ENCODE peak calls at places on chromosomes 5 and 9, in five cellular contexts. One of them, this sample, is unnamed.

GRCh38 chr9:70120834-70121510 is 77.3 kb downstream of the MAMDC2 start:
- DNase-seq in HCT116: no peak
- DNase-seq in MM.1S: no peak
- DNase-seq in endothelial cell of umbilical vein: peak
- DNase-seq in ovary: peak
- DNase-seq in this sample: no peak

GRCh38 chr9:112384690-112385089 is 4.8 kb downstream of the HSDL2 start:
- DNase-seq in MM.1S: peak
- DNase-seq in ovary: no peak
- DNase-seq in endothelial cell of umbilical vein: peak
- DNase-seq in HCT116: no peak
- DNase-seq in this sample: no peak

GRCh38 chr5:116571568-116572321 is 2.9 kb downstream of the SEMA6A start:
- DNase-seq in endothelial cell of umbilical vein: no peak
- DNase-seq in ovary: no peak
- DNase-seq in MM.1S: no peak
- DNase-seq in HCT116: no peak
- DNase-seq in this sample: no peak

GRCh38 chr9:129570450-129571297 is 50.2 kb downstream of the C9orf50 start:
- DNase-seq in ovary: peak
- DNase-seq in endothelial cell of umbilical vein: no peak
- DNase-seq in MM.1S: no peak
- DNase-seq in HCT116: peak
- DNase-seq in this sample: no peak

GRCh38 chr9:36218411-36218901 is 27.7 kb downstream of the CLTA start:
- DNase-seq in HCT116: no peak
- DNase-seq in ovary: no peak
- DNase-seq in MM.1S: no peak
- DNase-seq in endothelial cell of umbilical vein: no peak
- DNase-seq in this sample: no peak

GRCh38 chr5:132850066-132850465 is 16.2 kb downstream of the GDF9 start:
- DNase-seq in HCT116: no peak
- DNase-seq in MM.1S: no peak
- DNase-seq in endothelial cell of umbilical vein: no peak
- DNase-seq in ovary: no peak
- DNase-seq in this sample: no peak

GRCh38 chr5:2703615-2704014 is 47.9 kb downstream of the IRX2 start:
- DNase-seq in HCT116: no peak
- DNase-seq in MM.1S: no peak
- DNase-seq in endothelial cell of umbilical vein: no peak
- DNase-seq in ovary: no peak
- DNase-seq in this sample: no peak

GRCh38 chr5:132479812-132480441 is 10.6 kb downstream of the IRF1 start:
- DNase-seq in endothelial cell of umbilical vein: no peak
- DNase-seq in HCT116: no peak
- DNase-seq in ovary: no peak
- DNase-seq in MM.1S: no peak
- DNase-seq in this sample: no peak

GRCh38 chr9:91885746-91886432 is 64.1 kb downstream of the ROR2 start:
- DNase-seq in ovary: no peak
- DNase-seq in MM.1S: no peak
- DNase-seq in endothelial cell of umbilical vein: no peak
- DNase-seq in HCT116: no peak
- DNase-seq in this sample: no peak

GRCh38 chr9:96612105-96612965 is 7.3 kb downstream of the CDC14B start:
- DNase-seq in ovary: peak
- DNase-seq in MM.1S: no peak
- DNase-seq in endothelial cell of umbilical vein: no peak
- DNase-seq in HCT116: no peak
- DNase-seq in this sample: no peak

GRCh38 chr5:43300112-43300511 is 13.1 kb downstream of the HMGCS1 start:
- DNase-seq in MM.1S: no peak
- DNase-seq in ovary: no peak
- DNase-seq in endothelial cell of umbilical vein: no peak
- DNase-seq in HCT116: no peak
- DNase-seq in this sample: no peak

GRCh38 chr5:132394681-132395259 is 25.3 kb downstream of the SLC22A5 start:
- DNase-seq in HCT116: no peak
- DNase-seq in endothelial cell of umbilical vein: no peak
- DNase-seq in MM.1S: no peak
- DNase-seq in ovary: no peak
- DNase-seq in this sample: no peak

GRCh38 chr5:6158974-6159863 is 219.1 kb downstream of the MED10 start:
- DNase-seq in ovary: no peak
- DNase-seq in MM.1S: no peak
- DNase-seq in HCT116: no peak
- DNase-seq in endothelial cell of umbilical vein: no peak
- DNase-seq in this sample: no peak

GRCh38 chr9:137049544-137050449 is 3.8 kb upstream of the NPDC1 start:
- DNase-seq in ovary: peak
- DNase-seq in HCT116: no peak
- DNase-seq in endothelial cell of umbilical vein: peak
- DNase-seq in MM.1S: peak
- DNase-seq in this sample: peak

GRCh38 chr9:116641292-116642059 is 45.6 kb upstream of the TRIM32 start:
- DNase-seq in endothelial cell of umbilical vein: no peak
- DNase-seq in HCT116: no peak
- DNase-seq in MM.1S: no peak
- DNase-seq in ovary: no peak
- DNase-seq in this sample: no peak

GRCh38 chr5:10632110-10632903 is 68.4 kb downstream of the ANKRD33B start:
- DNase-seq in ovary: no peak
- DNase-seq in MM.1S: no peak
- DNase-seq in endothelial cell of umbilical vein: no peak
- DNase-seq in HCT116: peak
- DNase-seq in this sample: peak

GRCh38 chr5:126003309-126003708 is 419.9 kb upstream of the GRAMD2B start:
- DNase-seq in endothelial cell of umbilical vein: peak
- DNase-seq in MM.1S: no peak
- DNase-seq in ovary: peak
- DNase-seq in HCT116: no peak
- DNase-seq in this sample: peak

GRCh38 chr5:80407735-80408474 is at the start of gene ZFYVE16:
- DNase-seq in MM.1S: peak
- DNase-seq in endothelial cell of umbilical vein: peak
- DNase-seq in HCT116: peak
- DNase-seq in ovary: peak
- DNase-seq in this sample: peak
- TF ChIP-seq CTCF in MM.1S: no peak
- TF ChIP-seq CTCF in endothelial cell of umbilical vein: peak
- TF ChIP-seq CTCF in HCT116: no peak
- TF ChIP-seq CTCF in ovary: peak
- TF ChIP-seq CTCF in this sample: peak

GRCh38 chr9:5843450-5844249 is 10.7 kb upstream of the ERMP1 start:
- DNase-seq in HCT116: no peak
- DNase-seq in MM.1S: no peak
- DNase-seq in endothelial cell of umbilical vein: peak
- DNase-seq in ovary: no peak
- DNase-seq in this sample: no peak

GRCh38 chr9:5842926-5843325 is 10.0 kb upstream of the ERMP1 start:
- DNase-seq in ovary: no peak
- DNase-seq in endothelial cell of umbilical vein: peak
- DNase-seq in MM.1S: no peak
- DNase-seq in HCT116: no peak
- DNase-seq in this sample: no peak

GRCh38 chr9:5838884-5839571 is 6.1 kb upstream of the ERMP1 start:
- DNase-seq in endothelial cell of umbilical vein: peak
- DNase-seq in HCT116: peak
- DNase-seq in ovary: no peak
- DNase-seq in MM.1S: peak
- DNase-seq in this sample: no peak

GRCh38 chr9:5835808-5836207 is 2.9 kb upstream of the ERMP1 start:
- DNase-seq in HCT116: no peak
- DNase-seq in MM.1S: no peak
- DNase-seq in ovary: no peak
- DNase-seq in endothelial cell of umbilical vein: no peak
- DNase-seq in this sample: no peak

DNA sequence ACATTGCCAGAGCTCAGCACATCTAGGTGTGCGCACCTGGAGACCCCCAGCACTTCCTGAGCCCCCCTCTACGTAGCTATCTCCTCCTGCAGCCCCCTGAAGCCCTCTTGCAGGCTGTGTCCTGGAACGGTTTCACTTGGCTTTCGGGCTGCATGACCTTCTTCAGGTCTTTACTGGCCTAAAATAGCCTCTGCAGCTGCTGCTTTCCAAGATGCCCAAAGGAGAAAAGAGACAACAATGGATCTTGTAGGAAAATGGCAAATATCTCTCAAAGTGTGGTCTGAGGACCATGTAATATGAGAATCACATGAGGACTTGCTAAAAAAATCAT is 6.6 kb upstream of the ERMP1 start:
- DNase-seq in HCT116: no peak
- DNase-seq in MM.1S: no peak
- DNase-seq in ovary: no peak
- DNase-seq in endothelial cell of umbilical vein: no peak
- DNase-seq in this sample: no peak
- H3K27ac ChIP-seq in HCT116: peak
- H3K27ac ChIP-seq in MM.1S: no peak
- H3K27ac ChIP-seq in ovary: no peak
- H3K27ac ChIP-seq in endothelial cell of umbilical vein: peak
- H3K27ac ChIP-seq in this sample: no peak

GRCh38 chr5:151313357-151313756 is 9.8 kb upstream of the SLC36A3 start:
- DNase-seq in endothelial cell of umbilical vein: no peak
- DNase-seq in ovary: no peak
- DNase-seq in HCT116: no peak
- DNase-seq in MM.1S: no peak
- DNase-seq in this sample: no peak

GRCh38 chr5:151315998-151316597 is 12.5 kb upstream of the SLC36A3 start:
- DNase-seq in MM.1S: peak
- DNase-seq in ovary: peak
- DNase-seq in endothelial cell of umbilical vein: peak
- DNase-seq in HCT116: peak
- DNase-seq in this sample: peak

GRCh38 chr5:151320481-151320880 is 16.9 kb upstream of the SLC36A3 start:
- DNase-seq in endothelial cell of umbilical vein: no peak
- DNase-seq in HCT116: no peak
- DNase-seq in MM.1S: no peak
- DNase-seq in ovary: no peak
- DNase-seq in this sample: no peak

DNA sequence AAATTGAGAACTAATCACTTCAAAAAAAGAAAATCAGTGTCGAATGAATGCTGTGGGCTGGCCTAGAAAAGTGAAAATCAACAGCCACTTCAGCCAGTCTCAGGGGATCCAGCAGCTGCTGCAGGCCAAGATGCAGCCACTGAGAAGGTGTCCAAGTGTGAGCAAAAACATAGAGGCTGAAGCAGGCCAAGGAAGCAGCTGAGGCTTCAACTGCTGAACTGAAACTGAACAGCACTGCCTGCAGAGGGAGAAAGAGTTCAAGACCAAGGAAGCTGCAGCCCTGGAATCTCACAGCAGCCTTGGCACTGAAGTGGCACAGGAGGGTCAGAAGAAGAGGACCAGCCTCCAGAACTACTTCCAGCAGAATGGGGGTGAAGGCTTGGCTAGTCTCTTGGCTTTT is 15.8 kb upstream of the SLC36A3 start:
- DNase-seq in endothelial cell of umbilical vein: no peak
- DNase-seq in HCT116: peak
- DNase-seq in ovary: peak
- DNase-seq in MM.1S: peak
- DNase-seq in this sample: no peak
- TF ChIP-seq CTCF in endothelial cell of umbilical vein: no peak
- TF ChIP-seq CTCF in HCT116: peak
- TF ChIP-seq CTCF in ovary: no peak
- TF ChIP-seq CTCF in MM.1S: peak
- TF ChIP-seq CTCF in this sample: no peak

GRCh38 chr5:92337772-92338234 is 954.7 kb upstream of the ARRDC3 start:
- DNase-seq in ovary: no peak
- DNase-seq in endothelial cell of umbilical vein: no peak
- DNase-seq in HCT116: no peak
- DNase-seq in MM.1S: no peak
- DNase-seq in this sample: no peak
- H3K27ac ChIP-seq in ovary: no peak
- H3K27ac ChIP-seq in endothelial cell of umbilical vein: no peak
- H3K27ac ChIP-seq in HCT116: no peak
- H3K27ac ChIP-seq in MM.1S: no peak
- H3K27ac ChIP-seq in this sample: no peak

This sample was measured in upper lobe of left lung.